ENCODE peak calls at places on chromosomes 3 and 15, in five cellular contexts. D, T, E, B and V are unnamed samples.

GRCh38 chr15:56205061-56205876 is 38.4 kb downstream of the RFX7 start:
- DNase-seq in D (no peak), T (no peak), E (peak), B (peak), V (no peak)

GRCh38 chr3:73499787-73500186 is 125.0 kb downstream of the PDZRN3 start:
- DNase-seq in D (no peak), T (no peak), E (no peak), B (peak), V (no peak)

GRCh38 chr3:125213946-125214542 is 1.5 kb upstream of the SLC12A8 start:
- DNase-seq in D (no peak), T (no peak), E (no peak), B (peak), V (no peak)

GRCh38 chr15:89364341-89364740 is 29.7 kb upstream of the POLG start:
- DNase-seq in D (no peak), T (no peak), E (no peak), B (no peak), V (no peak)

GRCh38 chr15:62560943-62561571 is 396.0 kb upstream of the C2CD4B start:
- DNase-seq in D (no peak), T (no peak), E (no peak), B (no peak), V (no peak)

GRCh38 chr15:88090406-88091085 is 166.0 kb downstream of the NTRK3 start:
- DNase-seq in D (no peak), T (no peak), E (no peak), B (no peak), V (no peak)

GRCh38 chr15:73075151-73075859 is 23.0 kb downstream of the NEO1 start:
- DNase-seq in D (no peak), T (no peak), E (peak), B (peak), V (no peak)

GRCh38 chr15:79849789-79850188 is 47.0 kb downstream of the MTHFS start:
- DNase-seq in D (no peak), T (no peak), E (peak), B (peak), V (no peak)

GRCh38 chr15:31389576-31389975 is 62.9 kb downstream of the KLF13 start:
- DNase-seq in D (no peak), T (no peak), E (no peak), B (no peak), V (no peak)

GRCh38 chr3:126961791-126962461 is 21.0 kb upstream of the PLXNA1 start:
- DNase-seq in D (no peak), T (no peak), E (no peak), B (no peak), V (no peak)

GRCh38 chr3:114775395-114775794 is 371.7 kb downstream of the ZBTB20 start:
- DNase-seq in D (no peak), T (no peak), E (peak), B (peak), V (no peak)

GRCh38 chr15:65724479-65724878 is 67.6 kb downstream of the DENND4A start:
- DNase-seq in D (no peak), T (no peak), E (no peak), B (no peak), V (no peak)

GRCh38 chr3:125003369-125003853 is 52.4 kb downstream of the HEG1 start:
- DNase-seq in D (peak), T (no peak), E (peak), B (peak), V (no peak)

GRCh38 chr3:136792931-136793330 is 26.0 kb upstream of the SLC35G2 start:
- DNase-seq in D (no peak), T (no peak), E (no peak), B (no peak), V (no peak)

GRCh38 chr3:69219101-69219708 is 96.8 kb upstream of the LMOD3 start:
- DNase-seq in D (no peak), T (no peak), E (peak), B (peak), V (no peak)

GRCh38 chr3:48402907-48403306 is 27.0 kb downstream of the PLXNB1 start:
- DNase-seq in D (no peak), T (no peak), E (no peak), B (no peak), V (no peak)

GRCh38 chr3:37704129-37704528 is 157.6 kb upstream of the CTDSPL start:
- DNase-seq in D (no peak), T (no peak), E (no peak), B (no peak), V (no peak)

GRCh38 chr3:115862099-115862498 is 238.8 kb downstream of the GAP43 start:
- DNase-seq in D (no peak), T (no peak), E (no peak), B (no peak), V (no peak)

GRCh38 chr3:133254716-133255115 is 145.1 kb upstream of the BFSP2 start:
- DNase-seq in D (no peak), T (no peak), E (no peak), B (no peak), V (no peak)

GRCh38 chr15:78065284-78065872 is 12.1 kb downstream of the TBC1D2B start:
- DNase-seq in D (peak), T (no peak), E (peak), B (peak), V (no peak)

GRCh38 chr15:68618339-68619302 is 39.8 kb downstream of the CORO2B start:
- DNase-seq in D (no peak), T (no peak), E (no peak), B (peak), V (no peak)

GRCh38 chr3:10284496-10284895 is 8.3 kb downstream of the GHRL start:
- DNase-seq in D (no peak), T (no peak), E (no peak), B (no peak), V (no peak)

GRCh38 chr3:62874398-62875102 is 666 bp downstream of the CADPS start:
- DNase-seq in D (no peak), T (no peak), E (no peak), B (no peak), V (peak)

GRCh38 chr15:69573815-69574472 is 121.3 kb downstream of the RPLP1 start:
- DNase-seq in D (no peak), T (no peak), E (peak), B (peak), V (peak)

GRCh38 chr15:65868546-65869126 is 655 bp upstream of the RAB11A start:
- DNase-seq in D (no peak), T (no peak), E (no peak), B (no peak), V (no peak)

GRCh38 chr15:100201376-100202280 is 140.1 kb downstream of the ADAMTS17 start:
- DNase-seq in D (no peak), T (no peak), E (peak), B (peak), V (no peak)

GRCh38 chr15:43541785-43542184 is 24.4 kb downstream of the MAP1A start:
- DNase-seq in D (no peak), T (no peak), E (peak), B (no peak), V (no peak)

GRCh38 chr3:186044427-186044826 is 64.5 kb downstream of the ETV5 start:
- DNase-seq in D (no peak), T (no peak), E (no peak), B (no peak), V (no peak)

GRCh38 chr3:56801151-56801596 is 575 bp downstream of the ARHGEF3 start:
- DNase-seq in D (no peak), T (no peak), E (no peak), B (no peak), V (no peak)

GRCh38 chr3:49276475-49277356 is at the start of gene C3orf62:
- DNase-seq in D (peak), T (no peak), E (peak), B (peak), V (peak)

GRCh38 chr3:125967156-125967555 is 1.8 kb upstream of the ROPN1B start:
- DNase-seq in D (no peak), T (no peak), E (no peak), B (no peak), V (no peak)

GRCh38 chr3:191296041-191296541 is 33.1 kb upstream of the CCDC50 start:
- DNase-seq in D (no peak), T (no peak), E (no peak), B (no peak), V (peak)

GRCh38 chr3:156217674-156218352 is 97.4 kb downstream of the KCNAB1 start:
- DNase-seq in D (peak), T (no peak), E (peak), B (peak), V (no peak)

GRCh38 chr3:11145888-11146287 is 8.4 kb upstream of the HRH1 start:
- DNase-seq in D (no peak), T (no peak), E (peak), B (peak), V (no peak)

GRCh38 chr3:31039145-31039544 is 144.7 kb upstream of the GADL1 start:
- DNase-seq in D (no peak), T (no peak), E (no peak), B (peak), V (no peak)

GRCh38 chr15:43469867-43470266 is 23.1 kb downstream of the TP53BP1 start:
- DNase-seq in D (no peak), T (no peak), E (no peak), B (peak), V (no peak)

GRCh38 chr3:163863146-163863545 is 1215.2 kb downstream of the SI start:
- DNase-seq in D (no peak), T (no peak), E (no peak), B (no peak), V (no peak)

GRCh38 chr3:50573566-50574279 is 4.4 kb downstream of the HEMK1 start:
- DNase-seq in D (no peak), T (no peak), E (no peak), B (no peak), V (no peak)

GRCh38 chr3:150429767-150430166 is 21.7 kb downstream of the TSC22D2 start:
- DNase-seq in D (no peak), T (no peak), E (no peak), B (no peak), V (no peak)

GRCh38 chr3:186361612-186362408 is at the start of gene DGKG:
- DNase-seq in D (peak), T (peak), E (no peak), B (no peak), V (peak)